ENCODE peak calls at places on chromosomes 16 and 17, in five cellular contexts. Q is HFFc6, Z is GM12865, O is nephron progenitor cell, K is fibroblast of mammary gland. I is an unnamed sample.
A peak's percentile ranks its signal among the peaks of the same experiment; 100 is the strongest.

GRCh38 chr16:78443300-78443604 is 343.8 kb downstream of the WWOX start:
- DNase-seq in Q (no peak), Z (no peak), O (no peak), K (no peak), I (no peak)

GRCh38 chr17:18377437-18378204 is at the start of gene EVPLL:
- DNase-seq in Q (no peak), Z (no peak), O (no peak), K (no peak), I (no peak)

GRCh38 chr16:56423584-56424403 is 1.6 kb downstream of the AMFR start:
- DNase-seq in Q (no peak), Z (peak; percentile 60), O (no peak), K (peak; percentile 7), I (peak; percentile 42)

GRCh38 chr17:58630883-58631522 is 60.8 kb downstream of the TEX14 start:
- DNase-seq in Q (peak; percentile 97), Z (peak; percentile 97), O (peak; percentile 44), K (no peak), I (no peak)

GRCh38 chr16:1277945-1278282 is 22.0 kb downstream of the TPSD1 start:
- DNase-seq in Q (no peak), Z (no peak), O (no peak), K (no peak), I (no peak)

GRCh38 chr17:43125967-43126910 is 1.1 kb upstream of the BRCA1 start:
- DNase-seq in Q (no peak), Z (no peak), O (no peak), K (peak; percentile 1), I (no peak)

GRCh38 chr16:87043273-87044030 is 273.7 kb downstream of the C16orf95 start:
- DNase-seq in Q (no peak), Z (no peak), O (no peak), K (peak; percentile 38), I (no peak)

GRCh38 chr17:65776890-65777289 is 215.4 kb upstream of the AXIN2 start:
- DNase-seq in Q (no peak), Z (no peak), O (no peak), K (no peak), I (no peak)

GRCh38 chr17:17416400-17417360 is 60.1 kb upstream of the MED9 start:
- DNase-seq in Q (peak; percentile 73), Z (no peak), O (no peak), K (peak; percentile 93), I (no peak)

GRCh38 chr17:83065660-83066542 is 13.5 kb upstream of the METRNL start:
- DNase-seq in Q (no peak), Z (no peak), O (no peak), K (no peak), I (no peak)

GRCh38 chr17:59470624-59471297 is 94.6 kb upstream of the DHX40 start:
- DNase-seq in Q (no peak), Z (no peak), O (no peak), K (no peak), I (no peak)

GRCh38 chr17:71071837-71072236 is 902.5 kb downstream of the KCNJ2 start:
- DNase-seq in Q (peak; percentile 97), Z (no peak), O (no peak), K (peak; percentile 100), I (no peak)

GRCh38 chr16:23013484-23013883 is 135.8 kb downstream of the USP31 start:
- DNase-seq in Q (no peak), Z (peak; percentile 11), O (no peak), K (peak; percentile 11), I (no peak)

GRCh38 chr16:23967018-23967417 is 131.2 kb downstream of the PRKCB start:
- DNase-seq in Q (no peak), Z (no peak), O (no peak), K (no peak), I (no peak)

GRCh38 chr16:83233153-83233552 is 574.6 kb upstream of the HSBP1 start:
- DNase-seq in Q (no peak), Z (no peak), O (no peak), K (peak; percentile 46), I (no peak)

GRCh38 chr16:3655791-3656490 is 1.4 kb downstream of the DNASE1 start:
- DNase-seq in Q (no peak), Z (peak; percentile 1), O (no peak), K (no peak), I (no peak)

GRCh38 chr17:29867643-29868181 is 62.3 kb downstream of the SSH2 start:
- DNase-seq in Q (no peak), Z (no peak), O (no peak), K (peak; percentile 18), I (no peak)

GRCh38 chr17:61235821-61236197 is 163.8 kb upstream of the TBX2 start:
- DNase-seq in Q (peak; percentile 87), Z (no peak), O (no peak), K (peak; percentile 53), I (no peak)

GRCh38 chr17:77383613-77384608 is 243.1 kb downstream of the SEC14L1 start:
- DNase-seq in Q (no peak), Z (no peak), O (no peak), K (no peak), I (no peak)

DNA sequence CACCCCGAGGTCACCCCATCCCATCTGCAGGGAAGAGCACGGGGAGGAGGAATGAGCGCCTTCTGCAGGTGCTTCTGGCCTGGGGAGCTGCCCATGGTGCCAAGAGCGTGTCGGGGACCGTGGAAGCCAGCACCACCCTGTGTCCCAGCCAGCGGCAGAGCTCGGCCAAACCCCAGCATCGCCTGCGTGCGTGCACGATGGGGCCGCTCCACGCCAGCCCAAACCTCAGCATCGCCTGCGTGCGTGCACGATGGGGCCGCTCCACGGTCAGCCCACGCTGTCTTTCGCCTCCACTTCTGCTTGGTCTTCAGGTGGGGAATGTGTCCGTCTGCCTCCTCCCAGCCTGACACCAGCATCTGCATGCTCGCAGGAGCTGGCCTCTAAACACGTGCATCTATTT is 13.9 kb downstream of the GALNS start:
- DNase-seq in Q (no peak), Z (no peak), O (no peak), K (no peak), I (no peak)
- TF ChIP-seq CTCF in Q (no peak), Z (no peak), O (no peak), K (no peak), I (no peak)

DNA sequence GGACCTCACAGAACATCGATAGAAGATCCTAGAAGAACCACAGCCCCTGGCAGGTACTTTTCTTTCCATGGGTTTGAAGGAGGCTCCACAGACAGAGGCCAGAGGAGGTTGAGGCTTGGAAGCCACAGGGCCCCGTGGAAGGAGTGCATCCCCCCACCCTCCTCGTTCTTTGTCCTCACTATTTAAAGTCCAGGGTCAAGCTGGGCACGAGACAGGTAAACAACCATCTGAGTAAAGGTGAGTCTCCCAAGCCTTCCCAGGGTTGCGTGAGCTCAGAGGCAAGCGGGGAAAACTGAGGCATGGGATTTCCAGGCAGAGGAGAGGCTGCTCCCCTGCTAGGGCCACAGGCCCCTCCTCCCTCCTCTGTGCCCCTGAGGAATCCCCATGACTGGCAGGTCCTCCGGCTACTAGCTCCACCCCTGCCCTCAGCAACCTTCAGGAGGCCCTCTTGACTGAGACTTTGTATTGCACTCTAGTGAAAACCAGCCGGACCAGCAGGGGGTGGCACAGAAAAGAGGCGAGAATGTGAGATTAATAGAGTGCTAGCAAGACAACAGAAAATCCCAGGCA is 927 bp upstream of the SULT1A2 start:
- DNase-seq in Q (peak; percentile 15), Z (peak; percentile 37), O (peak; percentile 28), K (no peak), I (no peak)
- TF ChIP-seq CTCF in Q (no peak), Z (peak; percentile 11), O (no peak), K (no peak), I (no peak)

GRCh38 chr17:14302421-14303099 is 1.7 kb downstream of the HS3ST3B1 start:
- DNase-seq in Q (peak; percentile 85), Z (peak; percentile 78), O (peak; percentile 89), K (peak; percentile 71), I (peak; percentile 82)
- TF ChIP-seq CTCF in Q (peak; percentile 92), Z (peak; percentile 79), O (peak; percentile 79), K (peak; percentile 30), I (peak; percentile 88)

GRCh38 chr16:48526058-48526957 is 83.7 kb downstream of the N4BP1 start:
- DNase-seq in Q (no peak), Z (peak; percentile 73), O (no peak), K (no peak), I (peak; percentile 73)
- TF ChIP-seq CTCF in Q (peak; percentile 45), Z (peak; percentile 48), O (peak; percentile 8), K (no peak), I (peak; percentile 62)

GRCh38 chr17:56678249-56679144 is 85.0 kb downstream of the NOG start:
- DNase-seq in Q (no peak), Z (no peak), O (peak; percentile 52), K (no peak), I (no peak)

GRCh38 chr17:56676807-56677206 is 83.3 kb downstream of the NOG start:
- DNase-seq in Q (peak; percentile 69), Z (no peak), O (no peak), K (no peak), I (no peak)

GRCh38 chr17:56679767-56680422 is 86.4 kb downstream of the NOG start:
- DNase-seq in Q (peak; percentile 61), Z (no peak), O (no peak), K (no peak), I (no peak)

GRCh38 chr17:56680676-56681075 is 87.2 kb downstream of the NOG start:
- DNase-seq in Q (no peak), Z (no peak), O (no peak), K (no peak), I (no peak)

DNA sequence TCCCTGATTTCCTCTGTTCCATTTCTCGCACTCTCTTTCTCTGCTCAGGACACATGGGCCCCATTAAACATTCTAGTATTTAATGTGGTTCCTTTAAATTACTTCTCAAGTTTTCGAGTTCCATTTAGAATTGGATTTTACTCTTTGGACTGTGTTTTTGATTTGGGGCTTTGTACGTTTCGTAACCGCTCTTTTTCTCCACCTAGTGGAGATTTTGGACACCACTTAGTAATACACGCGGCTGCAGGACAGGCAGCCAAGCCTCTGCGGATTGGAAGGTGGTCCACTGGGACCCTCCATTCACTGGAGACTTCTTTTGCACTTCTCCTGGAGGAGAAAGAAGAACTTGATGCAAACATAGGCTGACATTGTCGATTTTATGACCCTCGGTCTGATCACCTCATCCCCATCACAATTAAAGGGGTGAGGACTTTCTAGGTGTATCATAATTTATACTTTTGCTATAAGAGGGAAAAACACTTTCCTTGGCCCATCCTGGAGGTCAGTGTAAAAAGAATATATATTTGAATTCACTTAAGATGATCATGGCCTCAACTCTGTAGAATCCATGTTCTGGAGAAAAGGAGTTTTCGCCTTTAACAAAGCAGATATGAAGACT is 85.8 kb downstream of the NOG start:
- DNase-seq in Q (peak; percentile 28), Z (no peak), O (peak; percentile 23), K (peak; percentile 47), I (peak; percentile 41)
- TF ChIP-seq CTCF in Q (peak; percentile 86), Z (peak; percentile 23), O (peak; percentile 63), K (peak; percentile 63), I (peak; percentile 53)